ENCODE peak calls at places on chromosomes 2 and 18, in eight cellular contexts. R is Daoy, Y is cardiac septum, D is Calu3, W is OCI-M1, O is upper lobe of right lung, X is NCI-H1105, N is DMS 273 treated with DMSO at 0.1 percent for 48 hours. L is an unnamed sample.

GRCh38 chr2:8217366-8218125 is 464.3 kb upstream of the ID2 start:
- DNase-seq in W (no peak), Y (no peak), O (no peak), D (no peak), N (no peak), X (no peak), R (no peak), L (no peak)

GRCh38 chr18:43364535-43364934 is 87.2 kb upstream of the SYT4 start:
- DNase-seq in R (no peak), X (no peak), D (no peak), Y (no peak), W (no peak), O (no peak), N (no peak), L (no peak)

GRCh38 chr18:44979813-44980212 is 299.1 kb downstream of the SETBP1 start:
- DNase-seq in D (no peak), R (no peak), X (no peak), Y (no peak), N (no peak), W (no peak), O (no peak), L (no peak)

GRCh38 chr2:10507106-10507505 is 59.0 kb upstream of the ODC1 start:
- DNase-seq in D (no peak), N (no peak), X (no peak), Y (peak), W (no peak), O (peak), R (no peak), L (no peak)

GRCh38 chr2:58620127-58620526 is 379.0 kb upstream of the FANCL start:
- DNase-seq in R (peak), N (no peak), O (no peak), D (peak), Y (no peak), X (no peak), W (no peak), L (no peak)

GRCh38 chr2:172962824-172963223 is 112.8 kb upstream of the MAP3K20 start:
- DNase-seq in R (peak), Y (no peak), W (peak), N (no peak), D (peak), X (no peak), O (no peak), L (no peak)

GRCh38 chr2:43227830-43228280 is 1.4 kb upstream of the ZFP36L2 start:
- DNase-seq in R (no peak), X (no peak), O (no peak), N (no peak), Y (no peak), W (no peak), D (no peak), L (no peak)

GRCh38 chr2:105868060-105868459 is 123.3 kb downstream of the NCK2 start:
- DNase-seq in W (no peak), O (no peak), Y (no peak), D (no peak), R (no peak), N (no peak), X (no peak), L (no peak)

GRCh38 chr2:168336786-168337388 is 89.5 kb upstream of the STK39 start:
- DNase-seq in X (no peak), N (peak), D (peak), O (peak), R (peak), W (peak), Y (no peak), L (peak)

L was measured in A549.